ENCODE peak calls at places on chromosomes 2 and 18, in six cellular contexts. One of them, this sample, is unnamed.
A peak's percentile ranks its signal among the peaks of the same experiment; 100 is the strongest.

GRCh38 chr2:79414690-79415089 is 98.2 kb upstream of the CTNNA2 start:
- DNase-seq in HuH-7: no peak
- DNase-seq in CD4-positive, alpha-beta T cell: no peak
- DNase-seq in progenitor cell of endocrine pancreas: no peak
- DNase-seq in NCI-H524: no peak
- DNase-seq in uterus: no peak
- DNase-seq in this sample: no peak

GRCh38 chr2:205199451-205199850 is 482.9 kb upstream of the NRP2 start:
- DNase-seq in HuH-7: no peak
- DNase-seq in CD4-positive, alpha-beta T cell: no peak
- DNase-seq in progenitor cell of endocrine pancreas: no peak
- DNase-seq in NCI-H524: no peak
- DNase-seq in uterus: no peak
- DNase-seq in this sample: no peak

GRCh38 chr2:240459401-240460242 is 24.2 kb downstream of the GPC1 start:
- DNase-seq in HuH-7: peak; percentile 68
- DNase-seq in CD4-positive, alpha-beta T cell: no peak
- DNase-seq in progenitor cell of endocrine pancreas: no peak
- DNase-seq in NCI-H524: no peak
- DNase-seq in uterus: peak; percentile 11
- DNase-seq in this sample: no peak

GRCh38 chr2:209331291-209331844 is 92.5 kb upstream of the MAP2 start:
- DNase-seq in HuH-7: no peak
- DNase-seq in CD4-positive, alpha-beta T cell: no peak
- DNase-seq in progenitor cell of endocrine pancreas: no peak
- DNase-seq in NCI-H524: peak; percentile 21
- DNase-seq in uterus: no peak
- DNase-seq in this sample: peak; percentile 4

GRCh38 chr2:128155970-128156369 is 65.0 kb downstream of the UGGT1 start:
- DNase-seq in HuH-7: no peak
- DNase-seq in CD4-positive, alpha-beta T cell: no peak
- DNase-seq in progenitor cell of endocrine pancreas: no peak
- DNase-seq in NCI-H524: no peak
- DNase-seq in uterus: no peak
- DNase-seq in this sample: no peak

GRCh38 chr2:172550419-172550818 is 5.5 kb upstream of the PDK1 start:
- DNase-seq in HuH-7: no peak
- DNase-seq in CD4-positive, alpha-beta T cell: no peak
- DNase-seq in progenitor cell of endocrine pancreas: no peak
- DNase-seq in NCI-H524: no peak
- DNase-seq in uterus: no peak
- DNase-seq in this sample: no peak

GRCh38 chr2:202657876-202658275 is 23.1 kb downstream of the FAM117B start:
- DNase-seq in HuH-7: no peak
- DNase-seq in CD4-positive, alpha-beta T cell: no peak
- DNase-seq in progenitor cell of endocrine pancreas: no peak
- DNase-seq in NCI-H524: no peak
- DNase-seq in uterus: no peak
- DNase-seq in this sample: no peak

GRCh38 chr2:162917626-162918025 is 79.1 kb upstream of the KCNH7 start:
- DNase-seq in HuH-7: no peak
- DNase-seq in CD4-positive, alpha-beta T cell: no peak
- DNase-seq in progenitor cell of endocrine pancreas: no peak
- DNase-seq in NCI-H524: no peak
- DNase-seq in uterus: no peak
- DNase-seq in this sample: no peak

GRCh38 chr2:100639588-100640195 is 76.9 kb downstream of the PDCL3 start:
- DNase-seq in HuH-7: no peak
- DNase-seq in CD4-positive, alpha-beta T cell: no peak
- DNase-seq in progenitor cell of endocrine pancreas: no peak
- DNase-seq in NCI-H524: no peak
- DNase-seq in uterus: no peak
- DNase-seq in this sample: no peak

GRCh38 chr2:191682148-191682547 is 4.2 kb downstream of the NABP1 start:
- DNase-seq in HuH-7: no peak
- DNase-seq in CD4-positive, alpha-beta T cell: no peak
- DNase-seq in progenitor cell of endocrine pancreas: no peak
- DNase-seq in NCI-H524: no peak
- DNase-seq in uterus: no peak
- DNase-seq in this sample: no peak

GRCh38 chr18:57434177-57434535 is 1.0 kb upstream of the ONECUT2 start:
- DNase-seq in HuH-7: no peak
- DNase-seq in CD4-positive, alpha-beta T cell: no peak
- DNase-seq in progenitor cell of endocrine pancreas: no peak
- DNase-seq in NCI-H524: peak; percentile 54
- DNase-seq in uterus: no peak
- DNase-seq in this sample: no peak

This sample was measured in A549.